ENCODE peak calls at places on chromosomes 3 and 15, in six cellular contexts. One of them, this sample, is unnamed.

GRCh38 chr3:12663311-12663935 is 494 bp downstream of the RAF1 start:
- DNase-seq in germinal center: peak; percentile 65
- DNase-seq in stimulated activated CD4-positive, alpha-beta T cell treated with anti-CD3 and anti-CD28 coated beads, Interleukin-12 subunit alpha, Interleukin-12 subunit beta, amount 100 ng/mL, for 4 hours: no peak
- DNase-seq in lower leg skin: peak; percentile 56
- DNase-seq in endodermal cell: no peak
- DNase-seq in activated gamma-delta T cell: peak; percentile 58
- DNase-seq in this sample: peak; percentile 35

GRCh38 chr3:30476373-30477082 is 129.9 kb upstream of the TGFBR2 start:
- DNase-seq in germinal center: no peak
- DNase-seq in stimulated activated CD4-positive, alpha-beta T cell treated with anti-CD3 and anti-CD28 coated beads, Interleukin-12 subunit alpha, Interleukin-12 subunit beta, amount 100 ng/mL, for 4 hours: no peak
- DNase-seq in lower leg skin: no peak
- DNase-seq in endodermal cell: no peak
- DNase-seq in activated gamma-delta T cell: no peak
- DNase-seq in this sample: no peak

GRCh38 chr15:96657096-96657495 is 326.6 kb downstream of the NR2F2 start:
- DNase-seq in germinal center: no peak
- DNase-seq in stimulated activated CD4-positive, alpha-beta T cell treated with anti-CD3 and anti-CD28 coated beads, Interleukin-12 subunit alpha, Interleukin-12 subunit beta, amount 100 ng/mL, for 4 hours: no peak
- DNase-seq in lower leg skin: no peak
- DNase-seq in endodermal cell: no peak
- DNase-seq in activated gamma-delta T cell: no peak
- DNase-seq in this sample: no peak

GRCh38 chr15:27990411-27991338 is 108.4 kb downstream of the OCA2 start:
- DNase-seq in germinal center: no peak
- DNase-seq in stimulated activated CD4-positive, alpha-beta T cell treated with anti-CD3 and anti-CD28 coated beads, Interleukin-12 subunit alpha, Interleukin-12 subunit beta, amount 100 ng/mL, for 4 hours: no peak
- DNase-seq in lower leg skin: no peak
- DNase-seq in endodermal cell: no peak
- DNase-seq in activated gamma-delta T cell: no peak
- DNase-seq in this sample: no peak

GRCh38 chr3:13477946-13478345 is 2.2 kb upstream of the HDAC11 start:
- DNase-seq in germinal center: no peak
- DNase-seq in stimulated activated CD4-positive, alpha-beta T cell treated with anti-CD3 and anti-CD28 coated beads, Interleukin-12 subunit alpha, Interleukin-12 subunit beta, amount 100 ng/mL, for 4 hours: no peak
- DNase-seq in lower leg skin: no peak
- DNase-seq in endodermal cell: no peak
- DNase-seq in activated gamma-delta T cell: no peak
- DNase-seq in this sample: no peak

GRCh38 chr15:33148129-33148850 is 46.2 kb downstream of the FMN1 start:
- DNase-seq in germinal center: no peak
- DNase-seq in stimulated activated CD4-positive, alpha-beta T cell treated with anti-CD3 and anti-CD28 coated beads, Interleukin-12 subunit alpha, Interleukin-12 subunit beta, amount 100 ng/mL, for 4 hours: no peak
- DNase-seq in lower leg skin: no peak
- DNase-seq in endodermal cell: no peak
- DNase-seq in activated gamma-delta T cell: no peak
- DNase-seq in this sample: no peak

GRCh38 chr15:46280753-46281521 is 646.1 kb downstream of the SQOR start:
- DNase-seq in germinal center: no peak
- DNase-seq in stimulated activated CD4-positive, alpha-beta T cell treated with anti-CD3 and anti-CD28 coated beads, Interleukin-12 subunit alpha, Interleukin-12 subunit beta, amount 100 ng/mL, for 4 hours: no peak
- DNase-seq in lower leg skin: no peak
- DNase-seq in endodermal cell: peak; percentile 72
- DNase-seq in activated gamma-delta T cell: no peak
- DNase-seq in this sample: no peak

GRCh38 chr3:125437631-125438435 is 62.7 kb upstream of the ZNF148 start:
- DNase-seq in germinal center: peak; percentile 68
- DNase-seq in stimulated activated CD4-positive, alpha-beta T cell treated with anti-CD3 and anti-CD28 coated beads, Interleukin-12 subunit alpha, Interleukin-12 subunit beta, amount 100 ng/mL, for 4 hours: peak; percentile 59
- DNase-seq in lower leg skin: peak; percentile 30
- DNase-seq in endodermal cell: peak; percentile 89
- DNase-seq in activated gamma-delta T cell: no peak
- DNase-seq in this sample: peak; percentile 56

GRCh38 chr15:96160800-96161199 is 169.7 kb upstream of the NR2F2 start:
- DNase-seq in germinal center: no peak
- DNase-seq in stimulated activated CD4-positive, alpha-beta T cell treated with anti-CD3 and anti-CD28 coated beads, Interleukin-12 subunit alpha, Interleukin-12 subunit beta, amount 100 ng/mL, for 4 hours: no peak
- DNase-seq in lower leg skin: no peak
- DNase-seq in endodermal cell: no peak
- DNase-seq in activated gamma-delta T cell: no peak
- DNase-seq in this sample: no peak

This sample was measured in progenitor cell of endocrine pancreas.